ENCODE peak calls at places on chromosomes 7 and 10, in nine cellular contexts. A, N, B, M, Q, V, S, X and K are unnamed samples.

GRCh38 chr10:123974406-123974805 is 82.8 kb upstream of the CPXM2 start:
- DNase-seq in A (peak; percentile 49), N (no peak), B (no peak), M (no peak), Q (no peak), V (no peak), S (peak; percentile 48), X (no peak), K (no peak)

GRCh38 chr10:70441877-70442205 is 360 bp upstream of the NODAL start:
- DNase-seq in A (no peak), N (peak; percentile 57), B (no peak), M (peak; percentile 72), Q (no peak), V (no peak), S (no peak), X (no peak), K (no peak)

GRCh38 chr7:34931739-34932138 is 105.5 kb downstream of the DPY19L1 start:
- DNase-seq in A (no peak), N (no peak), B (no peak), M (no peak), Q (no peak), V (no peak), S (no peak), X (no peak), K (no peak)

GRCh38 chr7:129829677-129830631 is 122.8 kb downstream of the UBE2H start:
- DNase-seq in A (peak; percentile 75), N (no peak), B (no peak), M (peak; percentile 79), Q (peak; percentile 57), V (peak; percentile 53), S (peak; percentile 86), X (peak; percentile 55), K (peak; percentile 28)

GRCh38 chr7:152459724-152460251 is 24.0 kb upstream of the KMT2C start:
- DNase-seq in A (peak; percentile 61), N (peak; percentile 68), B (peak; percentile 60), M (no peak), Q (no peak), V (no peak), S (peak; percentile 33), X (no peak), K (no peak)

GRCh38 chr10:52121688-52122087 is 192.4 kb upstream of the DKK1 start:
- DNase-seq in A (no peak), N (no peak), B (no peak), M (no peak), Q (no peak), V (no peak), S (no peak), X (no peak), K (no peak)

GRCh38 chr7:27143022-27143949 is at the start of gene HOXA5:
- DNase-seq in A (peak; percentile 86), N (peak; percentile 77), B (peak; percentile 84), M (peak; percentile 88), Q (no peak), V (no peak), S (no peak), X (peak; percentile 100), K (no peak)

GRCh38 chr10:132899054-132899750 is 43.2 kb downstream of the CFAP46 start:
- DNase-seq in A (peak; percentile 46), N (peak; percentile 57), B (peak; percentile 29), M (no peak), Q (no peak), V (no peak), S (no peak), X (no peak), K (no peak)

GRCh38 chr10:100009793-100010676 is at the start of gene DNMBP:
- DNase-seq in A (peak; percentile 93), N (peak; percentile 92), B (peak; percentile 85), M (peak; percentile 85), Q (peak; percentile 83), V (peak; percentile 74), S (peak; percentile 79), X (no peak), K (peak; percentile 67)

GRCh38 chr7:134589491-134589941 is 40.6 kb downstream of the AKR1B15 start:
- DNase-seq in A (no peak), N (no peak), B (no peak), M (no peak), Q (no peak), V (no peak), S (peak; percentile 87), X (no peak), K (no peak)

GRCh38 chr7:64465551-64465950 is 97.3 kb downstream of the ZNF680 start:
- DNase-seq in A (no peak), N (no peak), B (no peak), M (no peak), Q (no peak), V (no peak), S (no peak), X (no peak), K (no peak)

GRCh38 chr7:64463636-64464375 is 99.1 kb downstream of the ZNF680 start:
- DNase-seq in A (peak; percentile 70), N (no peak), B (no peak), M (no peak), Q (no peak), V (peak; percentile 11), S (peak; percentile 2), X (no peak), K (peak; percentile 39)

GRCh38 chr7:64469673-64470072 is 93.2 kb downstream of the ZNF680 start:
- DNase-seq in A (no peak), N (no peak), B (no peak), M (no peak), Q (no peak), V (no peak), S (no peak), X (no peak), K (no peak)
- H3K9me3 ChIP-seq in A (no peaks in the 10 kb centered on the region), N (no peaks in the 10 kb centered on the region), B (peaks cover 58% of the 10 kb centered on the region), M (peaks cover 30% of the 10 kb centered on the region), Q (peaks cover 4% of the 10 kb centered on the region), V (no peaks in the 10 kb centered on the region), S (peaks cover 10% of the 10 kb centered on the region), X (peaks cover 11% of the 10 kb centered on the region), K (no peaks in the 10 kb centered on the region)

GRCh38 chr7:158111906-158112570 is 475.6 kb downstream of the PTPRN2 start:
- DNase-seq in A (no peak), N (no peak), B (no peak), M (no peak), Q (no peak), V (no peak), S (no peak), X (no peak), K (no peak)

GRCh38 chr7:158110661-158111555 is 476.7 kb downstream of the PTPRN2 start:
- DNase-seq in A (no peak), N (no peak), B (no peak), M (peak; percentile 89), Q (no peak), V (no peak), S (peak; percentile 62), X (no peak), K (no peak)

GRCh38 chr7:158112571-158113320 is 474.9 kb downstream of the PTPRN2 start:
- DNase-seq in A (no peak), N (no peak), B (no peak), M (no peak), Q (no peak), V (no peak), S (no peak), X (no peak), K (no peak)

GRCh38 chr7:158110034-158110590 is 477.5 kb downstream of the PTPRN2 start:
- DNase-seq in A (no peak), N (no peak), B (no peak), M (no peak), Q (no peak), V (no peak), S (no peak), X (no peak), K (no peak)

GRCh38 chr7:158111556-158111880 is 476.1 kb downstream of the PTPRN2 start:
- DNase-seq in A (no peak), N (no peak), B (no peak), M (no peak), Q (no peak), V (no peak), S (no peak), X (no peak), K (no peak)
- H3K9me3 ChIP-seq in A (no peaks in the 10 kb centered on the region), N (peaks cover 7% of the 10 kb centered on the region), B (peaks cover 3% of the 10 kb centered on the region), M (no peaks in the 10 kb centered on the region), Q (no peaks in the 10 kb centered on the region), V (no peaks in the 10 kb centered on the region), S (peaks cover under 1% of the 10 kb centered on the region), X (peaks cover 91% of the 10 kb centered on the region), K (peaks cover 4% of the 10 kb centered on the region)

GRCh38 chr7:158447206-158448171 is 140.1 kb downstream of the PTPRN2 start:
- DNase-seq in A (no peak), N (no peak), B (no peak), M (peak; percentile 24), Q (no peak), V (no peak), S (no peak), X (no peak), K (no peak)
- H3K9me3 ChIP-seq in A (no peaks in the 10 kb centered on the region), N (no peaks in the 10 kb centered on the region), B (no peaks in the 10 kb centered on the region), M (no peaks in the 10 kb centered on the region), Q (no peaks in the 10 kb centered on the region), V (no peaks in the 10 kb centered on the region), S (no peaks in the 10 kb centered on the region), X (peaks cover 87% of the 10 kb centered on the region), K (no peaks in the 10 kb centered on the region)

DNA sequence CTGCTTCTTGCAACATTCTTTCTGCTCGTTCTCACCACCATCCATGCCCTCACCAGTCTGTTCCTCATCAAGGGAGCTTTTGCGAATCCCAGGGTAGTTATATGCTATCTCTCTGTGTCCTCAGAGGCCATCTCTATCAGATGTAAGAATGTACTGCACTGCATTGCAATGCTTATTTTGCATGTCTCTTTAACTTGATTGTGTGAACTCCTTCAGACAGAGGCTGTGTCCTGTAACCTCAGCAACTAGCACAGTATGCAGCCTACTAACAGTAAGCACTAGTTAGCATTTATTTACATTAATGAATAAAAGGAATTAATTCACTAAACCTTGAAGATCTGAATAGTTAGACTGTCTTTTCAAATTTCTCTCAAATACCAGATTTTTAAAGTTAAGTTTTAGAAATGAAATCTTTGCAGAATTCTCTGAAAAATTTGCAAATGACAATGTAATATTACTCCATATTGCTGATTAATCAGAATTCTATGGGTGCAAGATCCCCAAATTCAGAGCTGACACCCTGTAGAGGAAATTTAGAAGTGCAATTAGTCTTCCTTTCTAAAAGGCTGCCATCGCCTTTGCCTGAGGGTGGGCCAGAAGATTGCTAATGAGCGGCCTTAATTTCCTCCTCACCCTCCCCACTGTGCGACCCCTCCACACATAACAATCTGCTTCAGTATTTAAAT is 10.3 kb upstream of the LHFPL3 start:
- DNase-seq in A (no peak), N (no peak), B (no peak), M (no peak), Q (no peak), V (no peak), S (no peak), X (no peak), K (no peak)
- H3K9me3 ChIP-seq in A (peaks cover 14% of the 10 kb centered on the region), N (no peaks in the 10 kb centered on the region), B (peaks cover 2% of the 10 kb centered on the region), M (no peaks in the 10 kb centered on the region), Q (no peaks in the 10 kb centered on the region), V (no peaks in the 10 kb centered on the region), S (peaks cover 4% of the 10 kb centered on the region), X (no peaks in the 10 kb centered on the region), K (peaks cover 4% of the 10 kb centered on the region)